ENCODE peak calls at places on chromosomes 6 and 20, in five cellular contexts. P is left ventricle myocardium inferior, V is prostate gland, D is suprapubic skin, H is GM10248. G is an unnamed sample.

GRCh38 chr6:154638369-154638768 is 94.8 kb upstream of the SCAF8 start:
- DNase-seq in V (no peak), H (no peak), P (no peak), D (no peak), G (no peak)

GRCh38 chr6:3484240-3484639 is 27.4 kb upstream of the SLC22A23 start:
- DNase-seq in H (no peak), V (no peak), P (no peak), D (no peak), G (no peak)

GRCh38 chr6:81126150-81126549 is 626.3 kb downstream of the TENT5A start:
- DNase-seq in H (no peak), V (no peak), D (no peak), P (no peak), G (no peak)

GRCh38 chr6:40293109-40293823 is 293.9 kb downstream of the LRFN2 start:
- DNase-seq in P (no peak), V (no peak), H (no peak), D (no peak), G (no peak)

GRCh38 chr20:5078399-5078958 is 41.3 kb downstream of the PCNA start:
- DNase-seq in P (peak), H (peak), V (peak), D (peak), G (peak)

GRCh38 chr20:63025534-63026331 is 19.0 kb upstream of the BHLHE23 start:
- DNase-seq in V (no peak), D (peak), P (peak), H (no peak), G (no peak)

GRCh38 chr6:42313038-42313437 is 95.4 kb upstream of the MRPS10 start:
- DNase-seq in V (no peak), D (no peak), H (no peak), P (no peak), G (no peak)

GRCh38 chr6:156102129-156102528 is 646.5 kb upstream of the NOX3 start:
- DNase-seq in D (no peak), H (no peak), V (no peak), P (no peak), G (no peak)

GRCh38 chr20:50478162-50479036 is 31.8 kb upstream of the PTPN1 start:
- DNase-seq in D (peak), V (peak), P (peak), H (peak), G (no peak)

GRCh38 chr6:139927236-139927635 is 552.8 kb upstream of the CITED2 start:
- DNase-seq in V (no peak), H (peak), D (no peak), P (no peak), G (no peak)
- TF ChIP-seq CTCF in V (no peak), H (peak), D (no peak), P (no peak), G (peak)

DNA sequence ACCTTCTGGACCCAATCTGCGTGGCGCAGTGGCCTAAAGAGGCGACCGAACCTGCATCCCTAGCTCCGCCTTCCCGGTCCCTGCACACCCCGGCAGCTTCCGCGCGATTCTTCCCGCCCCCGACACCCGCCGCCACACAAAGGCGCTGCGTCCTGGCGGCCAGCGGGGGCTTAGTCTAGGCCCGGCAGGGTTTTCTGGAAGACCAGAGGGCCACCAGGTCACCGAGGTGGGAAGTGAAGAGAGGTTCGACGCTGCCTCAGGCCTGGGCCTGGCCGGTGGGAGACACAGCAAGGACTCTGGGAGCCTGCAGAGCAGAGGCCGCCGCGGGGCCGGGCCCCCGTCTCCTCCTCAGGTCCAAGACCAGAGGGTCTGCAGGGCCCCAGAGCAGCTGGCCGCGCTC is 154.9 kb downstream of the OR2B2 start:
- DNase-seq in P (no peak), V (peak), D (no peak), H (peak), G (peak)
- TF ChIP-seq CTCF in P (no peak), V (peak), D (no peak), H (no peak), G (no peak)

GRCh38 chr20:25467441-25467840 is 60.0 kb downstream of the GINS1 start:
- DNase-seq in P (no peak), V (no peak), D (no peak), H (no peak), G (no peak)

GRCh38 chr20:25471020-25471419 is 63.5 kb downstream of the GINS1 start:
- DNase-seq in V (no peak), D (no peak), P (no peak), H (no peak), G (no peak)

GRCh38 chr20:25469558-25469957 is 62.1 kb downstream of the GINS1 start:
- DNase-seq in P (no peak), D (no peak), H (no peak), V (no peak), G (no peak)

GRCh38 chr20:25468126-25469075 is 60.9 kb downstream of the GINS1 start:
- DNase-seq in P (no peak), H (no peak), V (no peak), D (no peak), G (no peak)

DNA sequence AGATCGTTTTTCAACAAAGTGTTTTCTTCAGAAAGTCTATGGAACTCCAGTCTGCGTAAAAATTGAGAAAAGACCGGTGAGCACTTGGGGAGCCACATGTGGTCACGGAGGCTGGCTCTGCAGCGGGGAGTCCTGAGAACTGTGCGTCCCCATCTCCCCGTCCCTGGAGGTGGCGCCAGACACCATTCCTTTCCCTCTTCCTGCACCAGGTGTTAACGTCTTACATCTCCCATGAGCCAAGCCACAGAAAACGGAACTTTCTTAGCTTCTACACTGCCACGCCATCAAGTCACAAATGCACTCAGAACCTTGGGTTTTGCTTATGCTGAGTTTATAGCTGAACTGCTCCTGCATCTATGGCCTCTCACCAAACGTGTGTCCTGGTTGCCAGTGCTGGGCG is 62.6 kb downstream of the GINS1 start:
- DNase-seq in P (no peak), H (peak), D (no peak), V (peak), G (peak)
- TF ChIP-seq CTCF in P (peak), H (peak), D (peak), V (peak), G (peak)

GRCh38 chr20:60057123-60057865 is 99.1 kb downstream of the CDH26 start:
- DNase-seq in P (peak), V (peak), H (peak), D (no peak), G (peak)
- TF ChIP-seq CTCF in P (peak), V (peak), H (peak), D (peak), G (peak)

GRCh38 chr6:119612176-119612870 is 262.8 kb upstream of the MAN1A1 start:
- DNase-seq in V (no peak), D (no peak), P (no peak), H (no peak), G (no peak)
- TF ChIP-seq CTCF in V (no peak), D (no peak), P (no peak), H (no peak), G (no peak)

DNA sequence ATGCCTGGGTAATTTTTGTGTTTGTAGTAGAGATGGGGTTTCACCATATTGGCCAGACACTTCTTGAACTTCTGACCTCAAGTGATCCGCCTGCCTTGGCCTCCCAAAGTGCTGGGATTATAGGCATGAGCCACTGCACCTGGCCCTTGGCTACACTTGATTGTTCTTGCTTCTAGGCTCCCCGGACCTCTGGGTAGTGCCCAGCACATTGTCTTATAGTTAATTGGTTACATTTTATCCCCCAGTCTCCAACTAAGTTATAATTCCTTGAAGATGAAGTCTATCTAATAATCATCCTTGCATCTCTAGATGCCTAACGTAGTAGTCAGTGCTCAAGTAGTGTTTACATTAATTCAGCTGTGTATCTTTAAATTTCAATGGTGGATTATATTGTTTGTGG is 11.8 kb downstream of the SMPDL3A start:
- DNase-seq in H (no peak), D (no peak), V (no peak), P (no peak), G (no peak)
- TF ChIP-seq CTCF in H (no peak), D (no peak), V (no peak), P (no peak), G (no peak)

GRCh38 chr6:136034422-136034821 is 182.9 kb downstream of the PDE7B start:
- DNase-seq in H (no peak), D (no peak), V (no peak), P (no peak), G (no peak)
- TF ChIP-seq CTCF in H (no peak), D (no peak), V (no peak), P (no peak), G (peak)

GRCh38 chr6:145802141-145802540 is 12.5 kb downstream of the FBXO30 start:
- DNase-seq in H (no peak), V (no peak), P (no peak), D (no peak), G (no peak)

GRCh38 chr6:145798530-145798929 is 16.1 kb downstream of the FBXO30 start:
- DNase-seq in P (no peak), H (no peak), D (no peak), V (no peak), G (no peak)

GRCh38 chr6:145801021-145801420 is 13.6 kb downstream of the FBXO30 start:
- DNase-seq in H (no peak), V (no peak), P (no peak), D (no peak), G (no peak)
- TF ChIP-seq CTCF in H (no peak), V (no peak), P (no peak), D (no peak), G (no peak)

DNA sequence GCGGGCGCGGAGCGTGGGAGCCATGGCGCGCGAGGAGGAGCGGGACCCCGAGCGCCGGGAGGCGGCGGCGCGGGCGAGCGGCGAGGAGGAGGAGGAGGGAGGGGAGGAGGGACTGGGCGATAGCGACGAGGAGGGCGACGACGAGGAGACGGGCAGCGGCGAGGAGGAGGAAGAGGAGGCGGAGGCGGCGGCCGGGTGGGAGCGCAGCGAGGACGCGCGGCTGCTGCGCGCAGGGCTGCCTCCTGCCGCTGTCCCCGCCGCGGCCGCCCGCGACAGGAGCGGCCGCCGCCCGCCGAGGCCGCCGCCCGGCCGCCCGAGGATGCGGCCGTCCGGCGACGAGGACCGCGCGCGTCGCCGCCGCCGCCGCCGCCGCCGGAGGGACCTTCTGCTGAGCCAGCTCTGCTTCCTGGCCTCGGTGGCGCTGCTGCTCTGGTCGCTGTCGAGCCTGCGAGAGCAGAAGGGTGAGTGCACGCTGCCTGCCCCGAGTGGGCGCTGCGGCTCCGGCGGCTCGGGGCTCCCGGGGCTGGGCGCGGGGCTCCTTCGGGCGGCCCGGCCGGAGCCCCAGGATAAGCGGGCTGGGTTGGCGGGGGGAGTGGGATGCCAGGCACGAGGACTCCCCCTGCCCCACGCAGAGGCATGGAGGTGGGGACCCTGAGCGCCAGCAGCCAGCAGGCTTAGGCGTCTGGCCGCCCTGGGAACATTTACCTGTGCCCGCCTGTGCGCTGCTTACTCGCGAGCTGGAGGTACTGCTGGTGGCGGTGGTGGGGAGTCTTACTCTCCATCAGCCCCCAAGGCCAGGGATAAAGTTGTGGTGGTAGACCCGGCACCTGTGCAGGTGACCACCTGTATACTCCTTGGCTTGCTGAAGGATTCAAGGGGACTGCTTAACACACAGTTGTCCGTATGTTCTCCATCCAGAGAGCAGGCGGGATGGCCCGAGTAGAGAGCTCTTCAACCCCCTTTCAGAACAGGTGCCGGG is at the start of gene SLC24A3:
- DNase-seq in P (peak), V (peak), H (peak), D (peak), G (peak)
- TF ChIP-seq CTCF in P (peak), V (peak), H (peak), D (no peak), G (peak)

GRCh38 chr6:165714907-165715306 is 51.9 kb upstream of the PDE10A start:
- DNase-seq in P (no peak), H (no peak), D (no peak), V (no peak), G (no peak)

GRCh38 chr6:165717732-165718465 is 54.9 kb upstream of the PDE10A start:
- DNase-seq in H (no peak), V (no peak), D (no peak), P (no peak), G (no peak)

GRCh38 chr6:165716886-165717285 is 53.8 kb upstream of the PDE10A start:
- DNase-seq in H (no peak), P (no peak), D (no peak), V (no peak), G (no peak)

GRCh38 chr6:165715428-165715827 is 52.4 kb upstream of the PDE10A start:
- DNase-seq in P (no peak), V (no peak), D (no peak), H (no peak), G (no peak)

GRCh38 chr6:165713845-165714466 is 50.9 kb upstream of the PDE10A start:
- DNase-seq in D (no peak), H (no peak), P (no peak), V (no peak), G (no peak)
- TF ChIP-seq CTCF in D (no peak), H (no peak), P (no peak), V (no peak), G (no peak)

G was measured in GM06990.